ENCODE peak calls at places on chromosomes 3 and 15, in nine cellular contexts. D is kidney; X is CD4-positive, alpha-beta memory T cell; P is mesenchymal stem cell; Y is left ventricle myocardium inferior; Z is WERI-Rb-1; R is mesendoderm; G is spleen; U is OCI-LY7. O is an unnamed sample.

GRCh38 chr3:160196511-160197104 is 28.6 kb upstream of the C3orf80 start:
- DNase-seq in P (no peak), Y (peak; percentile 27), D (no peak), Z (no peak), U (no peak), G (no peak), R (no peak), X (no peak), O (no peak)

GRCh38 chr3:191476053-191476787 is 15.3 kb downstream of the PYDC2 start:
- DNase-seq in R (peak; percentile 21), P (peak; percentile 42), Z (no peak), D (no peak), G (no peak), X (no peak), Y (no peak), U (no peak), O (no peak)

GRCh38 chr3:27880969-27881892 is 159.1 kb upstream of the EOMES start:
- DNase-seq in D (no peak), G (peak; percentile 72), P (no peak), X (peak; percentile 71), U (no peak), Y (no peak), R (peak; percentile 81), Z (no peak), O (peak; percentile 26)

GRCh38 chr3:136804813-136805212 is 14.1 kb upstream of the SLC35G2 start:
- DNase-seq in X (no peak), Y (no peak), D (no peak), R (no peak), U (no peak), Z (no peak), P (no peak), G (no peak), O (no peak)

GRCh38 chr3:64872385-64872784 is 184.6 kb upstream of the ADAMTS9 start:
- DNase-seq in D (no peak), P (no peak), Z (no peak), X (no peak), G (no peak), U (no peak), Y (no peak), R (no peak), O (no peak)

GRCh38 chr3:31533169-31533870 is 595 bp downstream of the STT3B start:
- DNase-seq in X (peak; percentile 78), Y (peak; percentile 52), U (peak; percentile 67), G (peak; percentile 94), R (peak; percentile 47), P (peak; percentile 49), D (peak; percentile 91), Z (peak; percentile 38), O (peak; percentile 52)

GRCh38 chr3:73448761-73449290 is 175.9 kb downstream of the PDZRN3 start:
- DNase-seq in U (peak; percentile 56), R (no peak), Z (no peak), Y (no peak), D (no peak), X (no peak), P (no peak), G (no peak), O (peak; percentile 90)

GRCh38 chr3:185332026-185332735 is 30.8 kb upstream of the MAP3K13 start:
- DNase-seq in P (peak; percentile 84), G (no peak), X (no peak), Z (no peak), D (no peak), U (no peak), R (peak; percentile 57), Y (no peak), O (peak; percentile 94)

GRCh38 chr3:72231439-72232196 is 446.7 kb upstream of the PROK2 start:
- DNase-seq in D (no peak), U (no peak), X (no peak), Z (no peak), G (no peak), R (peak; percentile 30), P (no peak), Y (no peak), O (no peak)

GRCh38 chr3:61250784-61251173 is 473 bp downstream of the FHIT start:
- DNase-seq in Z (no peak), X (no peak), R (peak; percentile 48), Y (peak; percentile 17), U (peak; percentile 43), P (no peak), G (no peak), D (peak; percentile 81), O (peak; percentile 64)

GRCh38 chr15:76203766-76204557 is 107.3 kb downstream of the ETFA start:
- DNase-seq in P (no peak), U (no peak), R (no peak), Y (no peak), X (no peak), G (no peak), Z (no peak), D (no peak), O (no peak)

GRCh38 chr15:63668601-63669000 is 71.4 kb downstream of the FBXL22 start:
- DNase-seq in R (no peak), P (no peak), D (no peak), G (no peak), X (no peak), Z (no peak), Y (no peak), U (peak; percentile 4), O (peak; percentile 55)

GRCh38 chr3:34008191-34008590 is 209.8 kb downstream of the PDCD6IP start:
- DNase-seq in D (no peak), P (peak; percentile 41), G (no peak), Y (no peak), Z (no peak), U (peak; percentile 39), R (peak; percentile 88), X (no peak), O (no peak)

GRCh38 chr15:67463488-67463887 is 57.4 kb upstream of the C15orf61 start:
- DNase-seq in G (no peak), D (no peak), Y (no peak), Z (no peak), P (no peak), U (no peak), X (no peak), R (no peak), O (no peak)

GRCh38 chr3:184765730-184766074 is 46.3 kb upstream of the VPS8 start:
- DNase-seq in R (no peak), X (no peak), D (peak; percentile 8), G (peak; percentile 50), Z (no peak), U (peak; percentile 67), P (no peak), Y (no peak), O (no peak)

GRCh38 chr3:141410861-141411771 is 42.8 kb downstream of the ZBTB38 start:
- DNase-seq in Z (peak; percentile 31), U (no peak), P (peak; percentile 89), Y (no peak), D (no peak), R (no peak), G (no peak), X (peak; percentile 64), O (peak; percentile 88)

GRCh38 chr3:134471521-134472193 is 14.1 kb downstream of the ANAPC13 start:
- DNase-seq in R (no peak), P (peak; percentile 63), Y (no peak), U (no peak), D (no peak), X (no peak), Z (no peak), G (no peak), O (no peak)

GRCh38 chr3:179189764-179190163 is 41.6 kb downstream of the PIK3CA start:
- DNase-seq in Y (no peak), P (peak; percentile 71), U (no peak), Z (no peak), D (no peak), R (no peak), X (no peak), G (no peak), O (no peak)

GRCh38 chr3:194272221-194272620 is 78.9 kb downstream of the CPN2 start:
- DNase-seq in G (peak; percentile 70), D (no peak), X (no peak), Y (no peak), Z (no peak), U (no peak), P (no peak), R (no peak), O (no peak)

GRCh38 chr3:71859128-71859519 is 74.2 kb upstream of the PROK2 start:
- DNase-seq in G (no peak), P (no peak), U (peak; percentile 10), D (no peak), Z (no peak), X (peak; percentile 33), R (peak; percentile 77), Y (no peak), O (peak; percentile 42)

GRCh38 chr15:59292393-59292792 is 80.3 kb downstream of the MYO1E start:
- DNase-seq in D (no peak), Z (no peak), G (no peak), Y (no peak), X (no peak), U (no peak), P (no peak), R (peak; percentile 22), O (no peak)

GRCh38 chr3:40120816-40121215 is 188.7 kb upstream of the EIF1B start:
- DNase-seq in X (no peak), G (no peak), U (no peak), R (no peak), Z (no peak), Y (no peak), D (no peak), P (peak; percentile 15), O (no peak)

GRCh38 chr3:120683213-120683612 is 1.2 kb upstream of the HGD start:
- DNase-seq in D (no peak), R (peak; percentile 34), P (no peak), U (no peak), X (no peak), Z (no peak), G (no peak), Y (peak; percentile 17), O (no peak)
- H3K27ac ChIP-seq in D (peak overlapping the region; percentile 90), R (no peak overlapping the region), P (no peak overlapping the region), U (no peak overlapping the region), X (no peak overlapping the region), Z (no peak overlapping the region), G (no peak overlapping the region), Y (no peak overlapping the region), O (no peak overlapping the region)

GRCh38 chr15:45402955-45403892 is 24.9 kb upstream of the GATM start:
- DNase-seq in P (peak; percentile 65), Y (peak; percentile 25), D (peak; percentile 87), X (no peak), G (peak; percentile 91), Z (peak; percentile 30), U (peak; percentile 68), R (peak; percentile 38), O (peak; percentile 44)
- H3K27ac ChIP-seq in P (no peak overlapping the region), Y (peak overlapping the region; percentile 92), D (peak overlapping the region; percentile 90), X (peak overlapping the region; percentile 89), G (peak overlapping the region; percentile 97), Z (peak overlapping the region; percentile 94), U (peak overlapping the region; percentile 82), R (peak overlapping the region; percentile 86), O (peak overlapping the region; percentile 84)

GRCh38 chr3:154885016-154885415 is 195.1 kb upstream of the MME start:
- DNase-seq in G (no peak), Z (no peak), P (peak; percentile 26), X (no peak), R (no peak), U (no peak), D (no peak), Y (no peak), O (no peak)
- H3K27ac ChIP-seq in G (no peak overlapping the region), Z (no peak overlapping the region), P (no peak overlapping the region), X (no peak overlapping the region), R (no peak overlapping the region), U (no peak overlapping the region), D (no peak overlapping the region), Y (no peak overlapping the region), O (no peak overlapping the region)

DNA sequence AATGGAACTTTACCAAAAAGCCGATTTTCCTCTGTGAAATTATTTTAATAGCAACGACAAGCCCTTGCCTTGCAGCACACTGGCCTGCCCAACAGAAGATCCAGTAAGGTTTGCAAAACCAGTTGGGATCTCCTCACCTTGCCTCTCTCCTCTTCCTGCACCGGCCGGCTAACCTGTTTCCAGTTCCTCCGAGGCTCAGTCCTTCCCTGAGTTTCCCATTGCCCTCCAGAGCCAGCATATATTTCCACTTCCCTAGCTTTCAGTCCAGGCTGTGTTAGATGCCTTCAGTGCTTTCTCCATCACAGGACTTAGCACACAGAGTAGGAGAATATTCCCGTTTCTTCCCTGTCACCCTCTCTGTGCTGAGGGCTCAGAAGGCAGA is 60.3 kb downstream of the NOX5 start:
- DNase-seq in Z (peak; percentile 51), U (no peak), R (peak; percentile 62), X (no peak), P (peak; percentile 26), Y (no peak), G (no peak), D (no peak), O (no peak)
- H3K27ac ChIP-seq in Z (peak overlapping the region; percentile 69), U (no peak overlapping the region), R (no peak overlapping the region), X (no peak overlapping the region), P (no peak overlapping the region), Y (peak overlapping the region; percentile 83), G (peak overlapping the region; percentile 66), D (no peak overlapping the region), O (no peak overlapping the region)